ENCODE peak calls at places on chromosome 9, in eight cellular contexts. D, H, V, G, U, T, A and C are unnamed samples.

GRCh38 chr9:93091453-93092081 is 4.5 kb upstream of the CARD19 start:
- DNase-seq in V (peak; percentile 57), U (no peak), H (no peak), G (no peak), D (peak; percentile 3), A (peak; percentile 39), T (no peak), C (no peak)

GRCh38 chr9:92984976-92985375 is 37.7 kb downstream of the FGD3 start:
- DNase-seq in T (no peak), U (no peak), G (peak; percentile 37), H (no peak), D (no peak), V (no peak), A (no peak), C (no peak)

GRCh38 chr9:1978941-1979340 is 36.2 kb upstream of the SMARCA2 start:
- DNase-seq in G (no peak), A (no peak), T (no peak), V (peak; percentile 72), D (peak; percentile 46), H (no peak), U (no peak), C (no peak)

GRCh38 chr9:34646211-34647083 is at the start of gene GALT:
- DNase-seq in G (peak; percentile 99), A (peak; percentile 99), T (peak; percentile 92), U (peak; percentile 94), D (peak; percentile 94), V (peak; percentile 89), H (peak; percentile 92), C (peak; percentile 98)

GRCh38 chr9:69555802-69556201 is 116.4 kb downstream of the APBA1 start:
- DNase-seq in D (no peak), G (no peak), H (no peak), V (no peak), U (no peak), T (no peak), A (no peak), C (no peak)

GRCh38 chr9:85900504-85901201 is 40.3 kb upstream of the NAA35 start:
- DNase-seq in A (peak; percentile 89), T (peak; percentile 5), G (no peak), U (peak; percentile 18), D (no peak), H (no peak), V (peak; percentile 37), C (peak; percentile 5)

GRCh38 chr9:4226331-4227250 is 73.3 kb downstream of the GLIS3 start:
- DNase-seq in D (no peak), U (no peak), A (no peak), G (no peak), H (no peak), V (no peak), T (no peak), C (no peak)

GRCh38 chr9:97986466-97986865 is 3.3 kb downstream of the ANP32B start:
- DNase-seq in U (no peak), G (no peak), H (no peak), A (no peak), D (no peak), T (no peak), V (no peak), C (no peak)

GRCh38 chr9:126292736-126293521 is 33.7 kb upstream of the MVB12B start:
- DNase-seq in H (no peak), V (no peak), G (no peak), U (no peak), A (no peak), T (no peak), D (no peak), C (peak; percentile 45)

GRCh38 chr9:133821606-133822438 is 83.7 kb upstream of the SARDH start:
- DNase-seq in U (no peak), V (no peak), A (no peak), G (no peak), T (no peak), H (no peak), D (no peak), C (no peak)

GRCh38 chr9:90086076-90086475 is 481.3 kb downstream of the GADD45G start:
- DNase-seq in G (no peak), A (no peak), V (no peak), D (no peak), T (no peak), U (no peak), H (no peak), C (no peak)

GRCh38 chr9:124145903-124146575 is 111.7 kb upstream of the NEK6 start:
- DNase-seq in U (no peak), V (no peak), H (no peak), G (peak; percentile 62), T (no peak), A (no peak), D (no peak), C (no peak)

GRCh38 chr9:34375901-34376595 is 650 bp downstream of the MYORG start:
- DNase-seq in A (peak; percentile 90), T (peak; percentile 61), U (peak; percentile 44), G (peak; percentile 92), H (peak; percentile 52), V (peak; percentile 25), D (peak; percentile 65), C (no peak)

GRCh38 chr9:79195904-79196303 is 375.9 kb upstream of the TLE4 start:
- DNase-seq in H (no peak), D (no peak), T (no peak), G (no peak), A (no peak), V (peak; percentile 90), U (no peak), C (no peak)

GRCh38 chr9:73042155-73042554 is 89.3 kb upstream of the ALDH1A1 start:
- DNase-seq in U (no peak), D (no peak), V (peak; percentile 58), H (no peak), A (no peak), G (no peak), T (no peak), C (no peak)

GRCh38 chr9:78030553-78031270 is 899 bp downstream of the GNAQ start:
- DNase-seq in G (no peak), D (peak; percentile 43), U (peak; percentile 55), V (peak; percentile 76), H (peak; percentile 35), A (peak; percentile 85), T (peak; percentile 56), C (peak; percentile 76)

GRCh38 chr9:105055922-105056321 is 128.0 kb upstream of the ABCA1 start:
- DNase-seq in D (no peak), A (no peak), V (peak; percentile 69), G (no peak), H (no peak), T (no peak), U (peak; percentile 13), C (no peak)

GRCh38 chr9:28956111-28956880 is 1383.0 kb upstream of the C9orf72 start:
- DNase-seq in A (no peak), G (no peak), D (no peak), T (no peak), U (no peak), V (no peak), H (no peak), C (no peak)

DNA sequence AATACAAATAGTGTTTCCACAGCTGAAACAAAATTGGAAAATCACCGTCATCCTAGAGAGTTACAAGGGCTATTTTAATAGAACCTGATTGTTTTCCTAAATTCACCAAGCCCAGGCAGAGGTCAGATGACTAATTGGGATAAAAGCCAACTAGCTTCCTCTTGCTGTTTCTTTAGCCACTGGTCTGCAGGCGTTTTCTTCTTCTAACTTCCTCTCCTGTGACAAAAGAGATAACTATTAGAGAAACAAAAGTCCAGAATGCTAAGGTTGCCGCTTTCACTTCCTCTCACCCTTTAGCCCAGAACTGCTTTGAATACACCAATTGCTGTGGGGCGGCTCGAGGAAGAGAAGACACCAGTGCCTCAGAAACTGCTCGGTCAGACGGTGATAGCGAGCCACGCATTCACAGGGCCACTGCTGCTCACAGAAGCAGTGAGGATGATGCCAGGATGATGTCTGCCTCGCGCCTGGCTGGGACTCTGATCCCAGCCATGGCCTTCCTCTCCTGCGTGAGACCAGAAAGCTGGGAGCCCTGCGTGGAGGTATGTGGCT is at the start of gene TLR4:
- DNase-seq in D (no peak), U (no peak), H (peak; percentile 35), V (peak; percentile 79), T (no peak), G (peak; percentile 95), A (peak; percentile 58), C (no peak)
- H3K4me3 ChIP-seq in D (no peak within 1 kb of the TSS), U (no peak within 1 kb of the TSS), H (peak within 1 kb of the TSS; percentile 69), V (peak within 1 kb of the TSS; percentile 88), T (no peak within 1 kb of the TSS), G (peak within 1 kb of the TSS; percentile 43), A (no peak within 1 kb of the TSS), C (no peak within 1 kb of the TSS)

DNA sequence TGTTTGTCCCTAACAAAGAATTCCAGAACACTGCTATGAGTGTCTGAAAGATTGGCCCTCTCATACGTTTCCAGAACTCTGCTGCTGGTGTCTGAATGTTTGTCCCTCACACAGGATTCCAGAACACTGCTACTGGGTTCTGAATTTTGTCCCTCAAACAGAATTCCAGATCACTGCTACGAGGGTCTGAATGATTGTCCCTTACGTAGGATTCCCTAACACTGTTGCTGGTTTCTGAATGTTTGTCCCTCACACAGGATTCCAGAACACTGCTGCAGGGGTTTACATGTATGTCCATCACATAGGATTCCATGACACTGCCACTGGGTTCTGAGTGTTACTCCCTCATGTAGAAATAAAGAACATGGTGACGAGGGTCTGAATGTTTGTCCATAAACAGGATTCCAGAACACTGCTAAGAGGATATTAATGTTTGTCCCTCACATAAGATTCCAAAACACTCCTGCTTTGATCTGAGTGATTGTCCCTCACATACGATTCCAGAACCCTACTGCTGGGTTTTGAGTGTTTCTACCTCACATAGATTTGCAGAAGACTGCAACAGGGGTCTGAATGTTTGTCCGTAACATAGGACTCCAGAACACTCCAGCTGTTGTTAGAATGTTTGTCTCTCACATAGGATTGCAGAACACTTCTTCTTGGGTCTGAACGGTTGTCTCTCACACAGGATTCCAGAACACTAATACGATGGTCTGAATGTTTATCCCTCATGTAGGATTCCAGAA is 214.4 kb downstream of the FOXD4L6 start:
- DNase-seq in T (no peak), V (no peak), H (no peak), U (no peak), D (no peak), G (peak; percentile 92), A (no peak), C (no peak)
- H3K9me3 ChIP-seq in T (peaks cover 57% of the 10 kb centered on the region), V (peaks cover 38% of the 10 kb centered on the region), H (peaks cover 84% of the 10 kb centered on the region), U (peaks cover 28% of the 10 kb centered on the region), D (peaks cover 83% of the 10 kb centered on the region), G (peaks cover 26% of the 10 kb centered on the region), A (peaks cover 69% of the 10 kb centered on the region), C (peaks cover 55% of the 10 kb centered on the region)

DNA sequence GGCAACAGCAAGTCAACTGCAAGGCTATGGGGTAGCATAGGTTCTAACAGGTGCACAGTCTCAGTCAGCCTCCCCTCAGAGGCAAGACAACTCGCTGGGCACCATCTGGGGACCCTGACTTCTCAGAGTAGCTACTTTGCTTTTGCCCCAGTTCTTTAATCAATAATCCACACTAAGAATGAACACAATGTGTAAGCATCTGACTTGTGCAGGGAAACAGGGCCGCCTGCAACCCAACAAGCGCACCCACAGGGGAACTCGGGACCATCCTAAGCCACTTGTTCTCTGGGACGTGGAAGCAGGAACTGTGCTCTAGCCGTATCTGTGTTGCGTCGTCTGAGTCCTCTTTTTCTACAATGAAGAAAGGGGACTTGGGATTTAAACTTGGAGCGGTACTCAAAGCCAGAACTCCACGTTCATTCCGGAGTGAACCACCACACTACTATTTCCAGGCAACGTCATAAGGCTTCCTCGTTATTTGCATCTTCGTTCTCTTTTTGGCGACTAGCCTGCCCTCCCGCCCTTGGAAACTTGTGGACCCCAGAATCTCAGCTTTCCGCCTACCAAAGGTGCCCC is 1.8 kb downstream of the MOB3B start:
- DNase-seq in G (no peak), U (no peak), H (no peak), A (no peak), V (no peak), T (no peak), D (no peak), C (no peak)
- H3K4me3 ChIP-seq in G (peak overlapping the region; percentile 87), U (peak overlapping the region; percentile 51), H (peak overlapping the region; percentile 94), A (peak overlapping the region; percentile 88), V (peak overlapping the region; percentile 85), T (peak overlapping the region; percentile 74), D (peak overlapping the region; percentile 60), C (peak overlapping the region; percentile 67)

GRCh38 chr9:33340186-33340585 is 49.9 kb downstream of the NFX1 start:
- DNase-seq in H (no peak), G (no peak), T (no peak), U (no peak), V (no peak), D (no peak), A (peak; percentile 45), C (no peak)
- H3K9me3 ChIP-seq in H (peaks cover 11% of the 10 kb centered on the region), G (no peaks in the 10 kb centered on the region), T (no peaks in the 10 kb centered on the region), U (no peaks in the 10 kb centered on the region), V (peaks cover 6% of the 10 kb centered on the region), D (peaks cover 7% of the 10 kb centered on the region), A (peaks cover 50% of the 10 kb centered on the region), C (peaks cover 3% of the 10 kb centered on the region)